ENCODE peak calls at places on chromosome X, in six cellular contexts. P is ovary; J is A549; B is choroid plexus epithelial cell; F is naive thymus-derived CD4-positive, alpha-beta T cell; W is brain microvascular endothelial cell. A is an unnamed sample.

GRCh38 chrX:40530471-40530870 is 50.3 kb upstream of the ATP6AP2 start:
- DNase-seq in P (no peak), J (no peak), B (no peak), F (no peak), W (no peak), A (no peak)

GRCh38 chrX:19064175-19064574 is 58.1 kb downstream of the ADGRG2 start:
- DNase-seq in P (no peak), J (peak), B (peak), F (no peak), W (peak), A (no peak)

GRCh38 chrX:12548746-12549145 is 242.5 kb upstream of the PRPS2 start:
- DNase-seq in P (no peak), J (no peak), B (peak), F (no peak), W (no peak), A (no peak)

GRCh38 chrX:143580266-143580665 is 55.6 kb downstream of the SLITRK4 start:
- DNase-seq in P (no peak), J (no peak), B (no peak), F (no peak), W (no peak), A (no peak)

GRCh38 chrX:115948018-115948923 is 222.3 kb upstream of the AGTR2 start:
- DNase-seq in P (no peak), J (no peak), B (no peak), F (no peak), W (no peak), A (no peak)

GRCh38 chrX:1316527-1316926 is 20.1 kb upstream of the IL3RA start:
- DNase-seq in P (no peak), J (no peak), B (no peak), F (no peak), W (no peak), A (peak)

GRCh38 chrX:3820170-3820569 is 106.7 kb upstream of the PRKX start:
- DNase-seq in P (no peak), J (no peak), B (peak), F (no peak), W (peak), A (no peak)

GRCh38 chrX:68072016-68072415 is 361.3 kb downstream of the OPHN1 start:
- DNase-seq in P (no peak), J (no peak), B (peak), F (no peak), W (peak), A (no peak)

GRCh38 chrX:108209006-108209554 is 117.5 kb downstream of the ATG4A start:
- DNase-seq in P (no peak), J (no peak), B (no peak), F (no peak), W (no peak), A (no peak)

GRCh38 chrX:144219035-144219434 is 335.2 kb downstream of the UBE2NL start:
- DNase-seq in P (no peak), J (no peak), B (no peak), F (no peak), W (no peak), A (no peak)

GRCh38 chrX:107272431-107272921 is 66.1 kb downstream of the DNAAF6 start:
- DNase-seq in P (no peak), J (peak), B (peak), F (no peak), W (no peak), A (no peak)

GRCh38 chrX:103215037-103215767 is at the start of gene BEX4:
- DNase-seq in P (peak), J (peak), B (peak), F (peak), W (peak), A (peak)

GRCh38 chrX:65406532-65406931 is 128.1 kb downstream of the LAS1L start:
- DNase-seq in P (no peak), J (no peak), B (no peak), F (no peak), W (no peak), A (no peak)

GRCh38 chrX:43809463-43809862 is 72.8 kb downstream of the MAOB start:
- DNase-seq in P (no peak), J (no peak), B (peak), F (no peak), W (no peak), A (no peak)

GRCh38 chrX:31266172-31267076 is 194.6 kb upstream of the FTHL17 start:
- DNase-seq in P (peak), J (no peak), B (peak), F (no peak), W (no peak), A (peak)

GRCh38 chrX:4550018-4550417 is 836.6 kb upstream of the PRKX start:
- DNase-seq in P (no peak), J (no peak), B (no peak), F (no peak), W (no peak), A (no peak)

GRCh38 chrX:22634751-22635150 is 362.0 kb downstream of the CBLL2 start:
- DNase-seq in P (no peak), J (no peak), B (peak), F (no peak), W (no peak), A (no peak)

GRCh38 chrX:134948333-134949241 is 42.2 kb upstream of the SMIM10 start:
- DNase-seq in P (no peak), J (peak), B (peak), F (no peak), W (peak), A (peak)

GRCh38 chrX:118974908-118975671 is 672 bp downstream of the LONRF3 start:
- DNase-seq in P (peak), J (no peak), B (no peak), F (peak), W (no peak), A (peak)

GRCh38 chrX:2430265-2430825 is 70.4 kb downstream of the DHRSX start:
- DNase-seq in P (no peak), J (no peak), B (no peak), F (no peak), W (no peak), A (no peak)

GRCh38 chrX:144732588-144732987 is 514.7 kb upstream of the SPANXN1 start:
- DNase-seq in P (no peak), J (no peak), B (no peak), F (no peak), W (no peak), A (no peak)

GRCh38 chrX:106959897-106960296 is 39.7 kb downstream of the CLDN2 start:
- DNase-seq in P (no peak), J (peak), B (peak), F (no peak), W (peak), A (no peak)

DNA sequence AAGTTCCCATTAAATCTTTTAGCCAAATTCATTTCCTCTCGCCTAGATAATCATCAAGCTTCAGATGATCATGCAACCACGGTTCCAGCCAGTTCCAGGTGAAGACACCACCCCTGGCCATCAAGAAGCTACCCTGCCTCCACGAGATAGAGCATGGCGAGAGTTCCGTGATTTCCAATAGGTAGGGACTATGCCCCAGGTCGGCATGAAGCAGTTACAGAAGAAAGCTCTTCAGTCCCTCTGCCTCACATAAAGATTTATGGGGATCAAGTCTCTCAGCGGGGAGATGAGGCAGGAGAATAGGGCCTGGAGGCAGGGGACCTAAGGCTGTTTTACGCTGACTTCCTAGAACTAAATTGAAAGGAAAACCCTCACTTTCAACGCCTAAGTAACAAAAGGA is 183.9 kb downstream of the OR13H1 start:
- DNase-seq in P (no peak), J (no peak), B (no peak), F (no peak), W (no peak), A (no peak)
- H3K4me3 ChIP-seq in P (no peak), J (no peak), B (no peak), F (no peak), W (no peak), A (peak)

GRCh38 chrX:132411310-132411977 is 77.4 kb downstream of the MBNL3 start:
- DNase-seq in P (no peak), J (no peak), B (no peak), F (no peak), W (no peak), A (no peak)
- H3K4me3 ChIP-seq in P (no peak), J (no peak), B (no peak), F (no peak), W (no peak), A (no peak)

GRCh38 chrX:124127496-124127895 is 166.0 kb downstream of the STAG2 start:
- DNase-seq in P (no peak), J (peak), B (no peak), F (no peak), W (no peak), A (no peak)
- H3K4me3 ChIP-seq in P (no peak), J (no peak), B (no peak), F (no peak), W (no peak), A (no peak)

DNA sequence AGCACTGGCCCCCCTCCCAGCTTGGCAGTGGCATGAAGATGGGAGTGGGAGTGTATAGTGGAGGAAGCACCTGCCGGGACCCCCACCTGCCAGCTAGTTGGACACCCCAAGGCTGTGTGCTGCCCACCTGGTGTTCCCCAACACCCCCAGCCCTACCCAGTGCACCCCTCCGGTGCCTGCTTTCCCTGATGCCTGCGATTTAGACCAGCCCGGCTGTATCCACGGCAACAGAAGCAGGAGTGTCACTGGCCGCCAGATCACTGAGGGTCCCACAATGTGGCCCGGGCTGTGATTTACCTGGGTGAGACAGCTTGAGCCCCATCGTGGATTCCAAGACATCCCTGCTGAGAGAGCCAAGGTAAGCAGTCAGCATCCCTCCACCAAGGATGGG is 533 bp downstream of the GPR173 start:
- DNase-seq in P (no peak), J (no peak), B (no peak), F (no peak), W (no peak), A (no peak)
- H3K4me3 ChIP-seq in P (peak), J (no peak), B (peak), F (no peak), W (peak), A (peak)

GRCh38 chrX:133376422-133376821 is 38.9 kb downstream of the GPC4 start:
- DNase-seq in P (no peak), J (no peak), B (no peak), F (no peak), W (no peak), A (no peak)

GRCh38 chrX:133373366-133374079 is 41.8 kb downstream of the GPC4 start:
- DNase-seq in P (no peak), J (no peak), B (no peak), F (no peak), W (no peak), A (no peak)

GRCh38 chrX:133375558-133376340 is 39.5 kb downstream of the GPC4 start:
- DNase-seq in P (no peak), J (no peak), B (no peak), F (no peak), W (no peak), A (no peak)

GRCh38 chrX:133370719-133371275 is 44.5 kb downstream of the GPC4 start:
- DNase-seq in P (no peak), J (no peak), B (no peak), F (no peak), W (no peak), A (no peak)

DNA sequence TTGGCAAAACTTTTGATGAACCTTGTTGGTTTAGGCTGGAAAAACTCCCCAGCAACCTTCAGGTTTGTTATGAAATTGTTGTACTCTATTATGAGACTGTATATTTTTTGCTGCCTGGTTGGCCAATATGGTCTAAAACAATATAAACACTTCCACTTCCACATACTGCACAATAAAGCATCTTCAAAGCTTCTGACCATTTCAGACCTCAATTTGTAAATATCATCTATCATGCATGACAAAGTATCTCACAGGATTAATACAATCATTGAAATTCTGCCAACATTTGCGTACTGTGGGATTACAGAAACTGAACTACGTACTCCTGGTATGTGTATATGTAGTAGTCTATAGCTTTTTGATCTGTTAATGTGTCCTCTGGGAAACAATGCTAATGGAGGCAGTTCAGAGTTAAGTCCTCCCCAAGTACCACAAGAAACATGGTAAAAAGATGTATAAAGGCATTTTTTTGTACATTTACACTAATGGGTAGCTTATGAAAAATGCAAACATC is 40.4 kb downstream of the GPC4 start:
- DNase-seq in P (no peak), J (no peak), B (no peak), F (no peak), W (no peak), A (no peak)
- H3K4me3 ChIP-seq in P (no peak), J (no peak), B (no peak), F (no peak), W (no peak), A (no peak)

GRCh38 chrX:24146283-24146865 is 3.2 kb upstream of the ZFX start:
- DNase-seq in P (no peak), J (no peak), B (peak), F (no peak), W (no peak), A (no peak)
- H3K4me3 ChIP-seq in P (peak), J (peak), B (no peak), F (no peak), W (no peak), A (peak)

DNA sequence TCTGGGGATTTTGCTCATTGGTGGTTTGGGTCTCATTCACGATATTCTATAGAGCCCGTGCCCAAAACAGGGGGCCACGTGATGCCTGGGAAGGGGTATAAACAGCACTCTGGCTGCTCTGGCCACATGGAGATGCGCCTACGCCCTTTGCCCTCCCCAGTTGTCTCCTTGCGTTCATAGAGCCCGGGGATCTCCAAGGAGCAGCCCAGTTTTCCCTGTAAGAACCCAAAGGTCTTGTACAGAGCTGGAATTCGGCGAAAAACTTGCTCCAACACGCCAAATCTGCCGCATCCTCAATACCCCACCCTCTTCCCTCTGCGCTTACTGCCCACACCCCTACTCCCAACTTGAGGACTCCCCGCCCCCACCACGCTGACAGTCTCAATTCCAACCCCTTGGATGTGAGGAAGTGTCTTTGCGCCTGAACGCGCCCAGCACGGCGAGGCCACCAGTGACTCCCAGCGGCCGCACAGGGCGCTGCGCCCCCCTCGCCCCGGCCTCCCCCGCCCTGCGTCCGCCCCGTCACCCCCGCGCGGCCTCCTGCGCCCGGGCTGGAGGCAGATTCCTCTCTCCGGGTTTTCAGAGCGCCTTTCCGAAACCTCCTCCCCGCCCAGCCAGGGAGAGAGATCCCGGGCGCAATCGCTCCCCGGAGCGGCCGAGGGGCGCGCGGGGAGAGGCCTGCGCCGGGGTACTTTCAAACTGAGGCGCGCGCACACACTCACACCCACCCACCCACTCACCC is at the start of gene NHS:
- DNase-seq in P (peak), J (peak), B (peak), F (no peak), W (peak), A (peak)
- H3K4me3 ChIP-seq in P (peak), J (peak), B (peak), F (no peak), W (peak), A (peak)

GRCh38 chrX:151692825-151693224 is 2.4 kb upstream of the PRRG3 start:
- DNase-seq in P (no peak), J (no peak), B (no peak), F (no peak), W (no peak), A (no peak)

GRCh38 chrX:151695583-151695930 is 299 bp downstream of the PRRG3 start:
- DNase-seq in P (no peak), J (no peak), B (no peak), F (no peak), W (no peak), A (no peak)

GRCh38 chrX:151694121-151694520 is 1.1 kb upstream of the PRRG3 start:
- DNase-seq in P (no peak), J (no peak), B (no peak), F (no peak), W (no peak), A (no peak)

GRCh38 chrX:151697537-151697936 is 2.3 kb downstream of the PRRG3 start:
- DNase-seq in P (no peak), J (no peak), B (peak), F (no peak), W (peak), A (no peak)

DNA sequence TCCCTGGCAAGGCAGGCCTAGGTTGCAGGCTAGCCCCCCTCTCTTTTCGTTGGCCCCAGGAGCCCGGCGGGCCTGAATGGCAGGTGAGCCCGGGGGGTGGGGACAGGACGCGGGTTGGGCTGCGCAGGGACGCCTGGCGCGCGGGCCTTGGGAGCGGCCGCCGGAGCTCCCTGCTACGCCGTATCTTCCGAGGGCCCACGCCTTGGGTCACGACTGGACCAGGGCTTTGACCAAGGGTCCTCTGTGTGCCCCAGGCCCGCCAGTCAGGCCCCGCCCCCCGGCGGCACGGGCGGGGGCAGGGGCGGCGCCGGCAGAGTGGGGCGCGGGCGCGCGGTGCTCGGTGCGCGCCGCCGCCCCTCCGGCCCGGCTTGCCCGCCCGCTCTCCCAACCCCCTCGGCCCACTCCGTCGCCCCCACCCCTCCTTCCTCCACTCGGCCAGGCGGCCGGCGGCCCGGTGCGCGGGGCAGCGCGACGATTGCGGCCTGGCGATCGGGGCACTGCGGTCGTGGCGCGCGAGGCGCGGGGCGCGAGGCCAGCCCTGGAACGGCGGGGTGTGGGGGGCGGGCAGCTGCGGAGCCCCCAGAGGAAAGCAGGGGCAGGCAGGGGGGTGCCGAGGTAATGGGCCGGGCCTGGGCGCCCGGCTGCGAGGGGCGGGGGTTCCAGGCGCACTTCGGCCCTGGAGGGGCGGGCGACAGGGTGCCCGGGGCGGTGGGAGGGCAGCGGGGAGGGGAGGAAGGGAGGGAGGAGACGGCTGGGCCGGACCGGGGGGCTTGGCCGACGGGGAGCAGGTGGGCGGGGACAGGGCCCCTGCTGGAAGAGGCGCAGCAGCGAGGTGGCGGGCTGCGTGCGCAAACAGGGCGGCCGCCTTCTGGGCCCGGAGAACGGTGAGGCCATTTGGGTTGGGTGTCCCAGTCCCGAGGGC is at the start of gene PRRG3:
- DNase-seq in P (peak), J (no peak), B (no peak), F (no peak), W (no peak), A (no peak)
- H3K4me3 ChIP-seq in P (peak), J (no peak), B (no peak), F (no peak), W (no peak), A (no peak)

DNA sequence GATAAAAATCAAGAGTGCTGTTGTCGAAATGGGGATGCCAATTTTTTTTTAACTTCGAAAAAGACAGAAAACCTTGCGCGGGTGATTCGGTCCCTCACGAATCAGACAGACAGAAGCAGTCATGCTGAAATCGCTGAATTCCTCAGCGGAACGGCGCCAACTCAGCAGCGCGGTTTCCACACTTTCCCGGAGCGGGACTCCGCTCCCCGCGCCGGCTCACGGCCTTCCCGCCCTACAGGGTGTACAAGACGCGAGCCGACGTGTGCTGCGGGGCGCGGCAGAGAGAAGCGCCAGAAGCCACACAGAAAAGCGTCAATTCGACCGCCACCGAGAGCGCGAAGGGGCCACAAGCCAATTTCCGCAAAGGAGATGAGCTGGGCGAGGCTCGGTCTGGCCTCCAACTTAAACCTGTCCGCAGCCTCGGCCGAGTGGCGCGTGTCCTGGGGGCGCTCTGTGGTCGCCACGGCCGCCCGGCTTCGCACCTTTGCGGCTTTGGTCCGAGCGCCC is 1.3 kb downstream of the NEXMIF start:
- DNase-seq in P (peak), J (no peak), B (no peak), F (peak), W (no peak), A (no peak)
- H3K4me3 ChIP-seq in P (peak), J (peak), B (no peak), F (peak), W (no peak), A (peak)